ENCODE peak calls at places on chromosomes 6 and 20, in nine cellular contexts. Y is CD8-positive, alpha-beta T cell; R is colonic mucosa; J is breast epithelium; N is ovary; G is IMR-90; S is GM23338; A is mesendoderm; Z is pancreas. F is an unnamed sample.

GRCh38 chr6:26532699-26533523 is 5.3 kb upstream of the HMGN4 start:
- DNase-seq in G (peak), J (peak), S (peak), R (peak), Z (peak), Y (peak), N (peak), A (peak), F (peak)

GRCh38 chr6:120774275-120774674 is 560.0 kb downstream of the TBC1D32 start:
- DNase-seq in R (no peak), G (no peak), Z (no peak), A (peak), J (no peak), N (no peak), S (no peak), Y (no peak), F (no peak)

GRCh38 chr20:38221041-38221589 is 39.4 kb downstream of the KIAA1755 start:
- DNase-seq in G (peak), Z (peak), A (peak), J (no peak), N (peak), Y (peak), R (peak), S (peak), F (no peak)

GRCh38 chr6:35166160-35166919 is 25.2 kb upstream of the TCP11 start:
- DNase-seq in S (no peak), Y (no peak), A (no peak), N (no peak), J (no peak), Z (no peak), G (no peak), R (peak), F (no peak)

GRCh38 chr6:125188037-125188436 is 34.5 kb downstream of the TPD52L1 start:
- DNase-seq in S (no peak), J (no peak), A (no peak), Y (no peak), G (peak), R (no peak), N (no peak), Z (no peak), F (no peak)

GRCh38 chr6:130666796-130667195 is 160.4 kb upstream of the SMLR1 start:
- DNase-seq in A (no peak), Y (no peak), N (no peak), Z (no peak), R (no peak), G (no peak), S (no peak), J (no peak), F (no peak)

GRCh38 chr6:86858970-86859369 is 78.4 kb upstream of the HTR1E start:
- DNase-seq in R (no peak), J (no peak), A (no peak), N (no peak), Y (no peak), G (no peak), Z (no peak), S (no peak), F (no peak)

GRCh38 chr6:34090935-34091334 is 55.0 kb downstream of the GRM4 start:
- DNase-seq in Z (no peak), J (no peak), G (no peak), S (no peak), R (no peak), N (no peak), Y (no peak), A (no peak), F (no peak)

GRCh38 chr20:23139524-23139923 is 53.4 kb upstream of the CD93 start:
- DNase-seq in R (no peak), A (no peak), Y (no peak), G (no peak), Z (no peak), N (no peak), J (no peak), S (no peak), F (no peak)

GRCh38 chr6:39343461-39343870 is 21.0 kb upstream of the KCNK16 start:
- DNase-seq in S (peak), Y (no peak), N (no peak), R (no peak), A (peak), G (no peak), J (no peak), Z (no peak), F (no peak)

GRCh38 chr6:32460528-32460927 is 20.8 kb downstream of the HLA-DRA start:
- DNase-seq in S (peak), A (no peak), J (no peak), N (no peak), Y (no peak), Z (no peak), G (no peak), R (no peak), F (no peak)

GRCh38 chr6:114049367-114049966 is 78.5 kb upstream of the HDAC2 start:
- DNase-seq in Y (no peak), R (peak), Z (no peak), S (no peak), J (no peak), A (peak), N (no peak), G (peak), F (no peak)

GRCh38 chr6:33609444-33610034 is 11.6 kb upstream of the ITPR3 start:
- DNase-seq in Y (no peak), R (no peak), Z (no peak), A (no peak), G (peak), S (no peak), J (no peak), N (no peak), F (no peak)

GRCh38 chr6:153170511-153170910 is 39.4 kb upstream of the RGS17 start:
- DNase-seq in S (no peak), Z (no peak), J (no peak), Y (no peak), A (peak), G (peak), N (no peak), R (no peak), F (no peak)

GRCh38 chr6:149566372-149567193 is at the start of gene GINM1:
- DNase-seq in Z (peak), N (peak), R (peak), Y (peak), S (peak), G (peak), A (peak), J (peak), F (no peak)

GRCh38 chr6:39995633-39996032 is 61.4 kb upstream of the MOCS1 start:
- DNase-seq in N (no peak), S (no peak), Z (no peak), J (no peak), Y (no peak), A (no peak), G (no peak), R (no peak), F (no peak)

GRCh38 chr6:31110825-31111582 is 1.4 kb downstream of the C6orf15 start:
- DNase-seq in Z (no peak), N (no peak), G (no peak), S (peak), A (peak), Y (no peak), J (no peak), R (no peak), F (no peak)

GRCh38 chr6:81938014-81938761 is 185.7 kb upstream of the TENT5A start:
- DNase-seq in Z (peak), A (peak), G (peak), R (peak), S (no peak), J (no peak), N (no peak), Y (no peak), F (no peak)

GRCh38 chr20:23096073-23096472 is 9.9 kb upstream of the CD93 start:
- DNase-seq in J (no peak), G (no peak), R (no peak), N (no peak), A (no peak), Z (no peak), S (no peak), Y (no peak), F (no peak)

GRCh38 chr6:18545726-18546125 is 158.6 kb downstream of the RNF144B start:
- DNase-seq in G (no peak), A (no peak), S (no peak), N (no peak), J (no peak), Z (no peak), R (no peak), Y (no peak), F (no peak)

GRCh38 chr6:89413006-89413400 is 930 bp upstream of the RRAGD start:
- DNase-seq in R (no peak), S (no peak), G (no peak), N (no peak), Z (peak), A (no peak), Y (no peak), J (peak), F (no peak)

GRCh38 chr20:57462781-57463180 is 62.2 kb downstream of the CTCFL start:
- DNase-seq in R (no peak), Z (no peak), N (no peak), Y (no peak), S (no peak), A (no peak), J (no peak), G (no peak), F (no peak)

GRCh38 chr6:14524319-14524718 is 406.7 kb downstream of the CD83 start:
- DNase-seq in A (no peak), R (no peak), G (peak), Z (peak), J (no peak), Y (no peak), S (no peak), N (no peak), F (no peak)

GRCh38 chr20:49694450-49695071 is 19.1 kb downstream of the B4GALT5 start:
- DNase-seq in N (no peak), Z (no peak), R (no peak), A (peak), G (no peak), J (no peak), Y (no peak), S (no peak), F (no peak)

GRCh38 chr6:13517116-13517515 is 29.7 kb upstream of the GFOD1 start:
- DNase-seq in Z (no peak), J (no peak), A (no peak), Y (no peak), R (no peak), S (no peak), G (peak), N (no peak), F (no peak)

DNA sequence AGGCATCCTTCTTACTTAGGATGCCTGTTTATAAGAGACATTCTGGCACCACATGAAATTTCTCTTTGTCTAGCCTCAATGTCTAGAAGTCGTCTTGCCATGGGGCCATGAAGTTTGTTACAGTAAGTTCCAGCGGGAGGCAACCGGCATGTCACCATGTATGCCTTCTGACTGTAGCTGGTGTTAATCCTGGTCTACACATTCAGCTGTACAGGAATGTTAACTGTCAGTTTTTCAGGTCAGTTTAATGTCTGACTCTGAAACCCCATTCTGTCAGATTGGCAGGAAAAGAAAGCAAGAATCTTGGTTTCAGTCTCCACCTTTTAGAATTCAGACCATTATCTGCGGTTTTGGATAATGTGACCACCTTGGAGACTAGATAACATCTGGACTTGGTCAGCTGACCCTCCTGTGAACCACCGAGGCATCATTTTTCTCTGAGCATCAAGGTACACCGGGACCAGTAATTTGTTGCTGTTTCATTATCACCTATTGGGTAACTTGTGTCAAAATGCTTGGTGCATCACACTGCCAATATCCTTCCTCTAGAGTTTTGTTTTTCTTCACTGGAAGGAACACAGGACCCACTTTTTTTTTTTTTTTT is 228.7 kb downstream of the DOK5 start:
- DNase-seq in S (no peak), A (no peak), Y (no peak), G (no peak), Z (no peak), N (no peak), R (no peak), J (no peak), F (no peak)
- H3K27ac ChIP-seq in S (no peak), A (no peak), Y (no peak), G (no peak), Z (no peak), N (no peak), R (no peak), J (no peak), F (no peak)

GRCh38 chr6:136528477-136528876 is 21.7 kb downstream of the MAP7 start:
- DNase-seq in Z (no peak), A (no peak), R (no peak), S (no peak), J (no peak), N (no peak), G (no peak), Y (no peak), F (no peak)

GRCh38 chr6:136526196-136526930 is 23.9 kb downstream of the MAP7 start:
- DNase-seq in S (peak), Z (peak), G (peak), J (peak), N (peak), Y (no peak), R (peak), A (peak), F (no peak)

GRCh38 chr6:136525586-136526195 is 24.5 kb downstream of the MAP7 start:
- DNase-seq in A (no peak), N (no peak), S (no peak), Z (no peak), G (no peak), R (no peak), J (no peak), Y (no peak), F (no peak)

GRCh38 chr6:136527831-136528230 is 22.4 kb downstream of the MAP7 start:
- DNase-seq in N (no peak), J (no peak), S (no peak), Z (no peak), A (no peak), G (no peak), Y (no peak), R (no peak), F (no peak)

GRCh38 chr6:136526937-136527336 is 23.3 kb downstream of the MAP7 start:
- DNase-seq in N (no peak), A (no peak), Z (no peak), J (no peak), S (no peak), G (no peak), R (no peak), Y (no peak), F (no peak)
- H3K4me3 ChIP-seq in N (no peak), A (no peak), Z (no peak), J (no peak), S (no peak), G (no peak), R (no peak), Y (no peak), F (no peak)

GRCh38 chr20:9570612-9571011 is 56.2 kb downstream of the LAMP5 start:
- DNase-seq in J (no peak), S (no peak), Y (no peak), N (no peak), G (no peak), Z (no peak), R (no peak), A (no peak), F (no peak)

GRCh38 chr20:9573598-9573997 is 59.2 kb downstream of the LAMP5 start:
- DNase-seq in Y (no peak), Z (no peak), A (no peak), S (peak), R (no peak), J (no peak), N (no peak), G (no peak), F (no peak)

GRCh38 chr20:9574182-9574581 is 59.8 kb downstream of the LAMP5 start:
- DNase-seq in A (peak), G (no peak), R (no peak), J (no peak), Y (no peak), N (no peak), S (peak), Z (no peak), F (no peak)

GRCh38 chr20:9572690-9573089 is 58.3 kb downstream of the LAMP5 start:
- DNase-seq in Y (no peak), Z (no peak), J (no peak), N (no peak), G (no peak), R (no peak), A (peak), S (peak), F (no peak)

GRCh38 chr20:9571783-9572182 is 57.4 kb downstream of the LAMP5 start:
- DNase-seq in J (no peak), G (no peak), Z (no peak), S (no peak), R (no peak), N (no peak), Y (no peak), A (no peak), F (no peak)
- H3K27ac ChIP-seq in J (no peak), G (no peak), Z (no peak), S (no peak), R (no peak), N (no peak), Y (no peak), A (no peak), F (no peak)

GRCh38 chr6:10535198-10535597 is 14.0 kb downstream of the GCNT2 start:
- DNase-seq in N (no peak), Z (no peak), A (no peak), S (no peak), G (no peak), Y (no peak), J (no peak), R (no peak), F (no peak)
- H3K4me3 ChIP-seq in N (no peak), Z (no peak), A (no peak), S (no peak), G (no peak), Y (no peak), J (no peak), R (no peak), F (no peak)

GRCh38 chr6:42141603-42142117 is 760 bp downstream of the C6orf132 start:
- DNase-seq in G (no peak), S (no peak), Z (peak), Y (no peak), N (no peak), R (peak), A (peak), J (no peak), F (no peak)
- H3K27ac ChIP-seq in G (peak), S (no peak), Z (peak), Y (no peak), N (no peak), R (peak), A (peak), J (peak), F (peak)

GRCh38 chr6:146775227-146775626 is 176.5 kb downstream of the ADGB start:
- DNase-seq in R (no peak), N (no peak), S (peak), J (no peak), Y (no peak), A (peak), G (no peak), Z (no peak), F (no peak)

GRCh38 chr6:146770275-146770964 is 171.6 kb downstream of the ADGB start:
- DNase-seq in A (peak), Y (no peak), S (no peak), N (no peak), R (no peak), J (no peak), Z (no peak), G (no peak), F (no peak)

GRCh38 chr6:146767632-146768031 is 168.9 kb downstream of the ADGB start:
- DNase-seq in Z (no peak), Y (no peak), A (no peak), R (no peak), N (no peak), J (no peak), G (no peak), S (no peak), F (no peak)

GRCh38 chr6:146768722-146769121 is 169.9 kb downstream of the ADGB start:
- DNase-seq in A (no peak), N (no peak), G (no peak), Z (no peak), J (no peak), R (no peak), S (no peak), Y (no peak), F (no peak)

DNA sequence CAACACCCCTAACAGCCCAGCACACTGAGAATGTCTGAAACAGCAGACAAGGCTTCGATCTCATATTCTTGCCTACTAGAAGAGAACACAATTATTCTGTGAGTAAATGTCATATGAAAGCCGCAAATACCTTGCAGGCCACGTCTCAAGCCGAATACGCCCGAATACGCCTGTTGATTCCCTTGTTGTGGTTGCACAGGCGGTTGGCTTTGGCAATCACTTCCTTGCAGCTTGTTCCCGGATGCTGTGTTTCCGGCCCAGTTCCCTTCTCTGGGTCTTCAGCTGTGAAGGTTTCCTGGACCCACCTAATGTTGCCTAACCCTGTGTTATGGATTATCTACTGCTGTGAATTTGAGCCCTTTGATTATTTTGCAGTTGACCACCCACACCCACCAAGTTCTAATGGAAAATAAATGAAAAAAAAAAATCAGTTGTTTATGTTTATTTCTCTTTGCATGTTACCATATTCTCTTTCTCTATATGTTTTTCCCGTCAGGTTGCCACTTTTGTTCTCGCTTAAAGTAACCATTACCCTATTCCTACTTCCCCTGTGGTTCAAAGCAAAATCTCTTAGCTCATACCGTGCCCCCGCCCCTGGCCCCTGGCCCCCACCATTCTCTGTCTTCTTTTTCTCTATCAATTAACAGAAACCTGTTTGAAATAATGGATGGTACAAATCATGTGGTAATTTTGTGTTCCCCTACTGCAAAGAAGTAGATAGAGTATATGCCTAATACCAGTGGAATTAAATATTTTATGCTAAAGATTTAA is 172.4 kb downstream of the ADGB start:
- DNase-seq in J (peak), Y (peak), R (no peak), N (no peak), S (no peak), Z (no peak), G (no peak), A (no peak), F (no peak)
- H3K4me3 ChIP-seq in J (peak), Y (peak), R (no peak), N (no peak), S (no peak), Z (no peak), G (no peak), A (no peak), F (no peak)

DNA sequence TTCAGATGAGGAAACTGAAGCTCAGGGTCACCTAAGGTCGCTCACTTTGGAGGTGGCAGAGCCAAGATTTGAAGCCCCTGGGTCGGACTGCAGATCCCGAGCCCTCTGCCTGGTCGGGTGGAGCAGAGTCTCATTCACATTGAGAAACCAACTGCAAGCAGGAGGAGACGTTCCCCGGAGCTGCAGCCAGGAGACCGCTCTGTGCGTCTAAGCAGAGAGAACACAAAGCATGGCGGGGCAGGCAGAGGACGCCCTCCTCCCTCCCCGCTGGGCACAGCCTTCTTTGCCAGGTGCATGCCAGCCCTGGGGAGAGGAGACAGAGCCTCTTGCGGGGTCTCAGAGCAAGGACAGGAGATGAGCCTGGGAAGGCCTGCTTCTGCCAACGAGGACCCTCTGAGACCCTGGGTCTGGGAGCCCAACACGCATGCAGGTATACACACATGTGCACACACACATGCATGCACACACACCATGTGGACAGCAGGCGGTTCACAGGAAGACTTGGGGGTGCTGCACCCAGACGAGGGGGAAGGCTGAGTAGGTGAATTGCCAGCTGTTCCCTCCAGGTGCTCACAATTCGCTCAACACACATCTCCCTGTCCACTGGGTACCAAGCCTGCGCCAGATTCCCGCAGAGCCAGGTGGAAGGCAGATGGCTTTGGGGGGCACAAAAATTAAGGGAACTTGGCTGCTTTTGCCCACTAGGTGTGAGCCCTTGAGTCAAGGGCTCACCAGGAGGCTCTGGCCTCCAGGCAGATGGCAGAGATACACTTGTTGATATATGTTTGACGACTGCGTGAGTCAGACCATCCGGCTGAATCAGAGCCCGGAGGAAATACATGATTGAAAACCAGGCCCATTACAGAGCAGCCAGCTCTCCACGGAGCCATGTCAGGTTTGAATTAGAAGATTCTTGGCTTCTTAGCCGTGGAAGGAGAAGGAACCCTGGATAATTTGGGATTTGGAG is 5.5 kb upstream of the NTSR1 start:
- DNase-seq in N (no peak), A (no peak), J (no peak), S (no peak), Z (no peak), R (no peak), Y (no peak), G (peak), F (no peak)
- H3K27ac ChIP-seq in N (no peak), A (no peak), J (no peak), S (no peak), Z (no peak), R (no peak), Y (no peak), G (peak), F (peak)